ENCODE peak calls at places on chromosome 7, in seven cellular contexts. W is GM12865; X is Caco-2; Z is skeletal muscle cell; R is CD8-positive, alpha-beta memory T cell; P is left lung; M is IMR-90. H is an unnamed sample.

GRCh38 chr7:129906700-129907099 is 46.1 kb downstream of the UBE2H start:
- DNase-seq in W (no peak), X (peak), Z (no peak), R (peak), P (no peak), M (no peak), H (no peak)

GRCh38 chr7:96996111-96996936 is 9.0 kb upstream of the DLX6 start:
- DNase-seq in W (no peak), X (no peak), Z (no peak), R (no peak), P (no peak), M (no peak), H (no peak)

GRCh38 chr7:137930616-137931015 is 71.3 kb downstream of the CREB3L2 start:
- DNase-seq in W (no peak), X (no peak), Z (peak), R (no peak), P (no peak), M (peak), H (no peak)

GRCh38 chr7:100574362-100575205 is 884 bp upstream of the SAP25 start:
- DNase-seq in W (no peak), X (no peak), Z (no peak), R (no peak), P (no peak), M (no peak), H (no peak)

GRCh38 chr7:142181966-142182365 is 70.4 kb downstream of the MGAM2 start:
- DNase-seq in W (no peak), X (no peak), Z (no peak), R (no peak), P (no peak), M (no peak), H (no peak)

GRCh38 chr7:142562688-142563087 is 186.6 kb upstream of the PRSS1 start:
- DNase-seq in W (no peak), X (no peak), Z (no peak), R (no peak), P (no peak), M (no peak), H (no peak)

GRCh38 chr7:49023345-49024330 is 99.3 kb downstream of the CDC14C start:
- DNase-seq in W (no peak), X (no peak), Z (no peak), R (no peak), P (no peak), M (no peak), H (no peak)

GRCh38 chr7:149454750-149455149 is 6.1 kb downstream of the ZNF777 start:
- DNase-seq in W (no peak), X (no peak), Z (no peak), R (no peak), P (no peak), M (no peak), H (no peak)

GRCh38 chr7:74173074-74173473 is 1.1 kb upstream of the EIF4H start:
- DNase-seq in W (peak), X (peak), Z (no peak), R (no peak), P (peak), M (no peak), H (no peak)

GRCh38 chr7:18210788-18211187 is 183.1 kb upstream of the PRPS1L1 start:
- DNase-seq in W (no peak), X (no peak), Z (no peak), R (no peak), P (no peak), M (no peak), H (no peak)

DNA sequence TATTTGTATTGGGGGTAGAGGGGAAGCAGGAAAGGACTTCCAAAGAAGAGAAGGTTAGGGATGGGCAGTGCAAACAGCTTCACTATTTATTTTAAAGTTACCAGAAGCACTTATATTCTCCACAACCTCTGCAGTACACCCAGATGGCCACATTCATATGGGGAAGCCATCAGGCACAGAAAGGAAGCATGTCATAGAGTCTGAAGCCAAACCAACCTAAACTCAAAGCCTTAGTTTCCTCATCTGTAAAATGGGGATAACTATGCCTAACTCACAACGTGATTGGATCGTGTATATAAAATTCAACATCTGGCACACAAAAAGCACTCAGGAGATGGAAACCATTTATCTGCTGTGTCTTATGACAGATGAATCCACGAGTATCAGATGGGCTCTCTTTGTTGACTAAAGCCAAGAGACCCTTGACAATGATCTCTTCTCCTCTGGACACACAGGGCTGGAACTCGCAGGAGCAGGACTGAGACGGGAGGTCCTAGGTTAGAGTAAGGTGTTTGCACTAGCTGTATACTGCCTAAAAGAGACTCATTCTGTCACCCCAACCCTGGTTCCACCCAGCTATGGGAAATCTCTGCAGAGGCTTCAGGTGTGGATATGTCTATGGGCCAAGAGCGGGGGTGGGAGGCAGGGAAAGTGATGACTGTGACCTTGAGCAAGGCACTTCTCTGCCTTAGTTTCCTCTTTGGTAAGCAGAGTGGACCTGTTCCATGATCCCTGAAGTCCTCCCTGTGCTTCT is 1.8 kb downstream of the KIAA1549 start:
- DNase-seq in W (peak), X (no peak), Z (no peak), R (no peak), P (no peak), M (peak), H (peak)
- H3K4me3 ChIP-seq in W (no peak), X (peak), Z (peak), R (no peak), P (no peak), M (no peak), H (peak)

GRCh38 chr7:93921190-93921585 is 347 bp upstream of the GNG11 start:
- DNase-seq in W (no peak), X (no peak), Z (no peak), R (no peak), P (no peak), M (no peak), H (no peak)
- H3K4me3 ChIP-seq in W (peak), X (no peak), Z (peak), R (no peak), P (peak), M (peak), H (no peak)

DNA sequence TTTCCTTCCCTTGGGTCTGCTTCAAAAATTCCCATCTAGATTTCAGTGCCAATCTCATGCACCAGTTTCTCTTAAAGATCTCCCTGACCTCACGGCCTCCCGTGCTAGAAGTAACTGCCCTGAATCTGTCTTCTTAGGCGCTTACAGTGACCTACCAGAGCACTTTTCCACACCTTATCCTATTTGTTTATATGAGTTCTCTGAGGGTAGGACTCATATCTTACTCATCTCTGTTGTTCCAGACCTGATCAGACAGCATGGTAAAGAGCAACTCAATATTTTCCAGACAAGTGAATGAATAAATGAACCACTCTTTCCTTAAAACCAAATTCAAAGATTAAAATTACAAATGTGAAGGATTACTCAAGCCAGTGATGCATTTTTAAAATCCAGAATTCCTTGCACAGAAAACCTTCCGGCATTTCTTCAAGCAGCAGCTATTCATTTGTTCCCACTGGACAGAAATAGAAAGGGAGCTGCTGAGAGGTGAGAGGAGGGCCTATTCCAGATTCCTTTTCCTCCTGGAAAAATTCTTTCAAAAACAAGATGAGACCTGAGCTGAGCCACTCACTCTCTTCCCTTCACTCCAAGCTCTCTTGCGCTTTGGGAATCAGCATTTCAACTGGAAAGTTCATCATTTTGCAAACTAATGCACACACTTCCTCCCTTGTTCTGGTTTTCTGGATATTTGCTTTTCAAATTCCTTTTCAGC is 94.6 kb downstream of the ELMO1 start:
- DNase-seq in W (no peak), X (no peak), Z (no peak), R (no peak), P (no peak), M (no peak), H (no peak)
- H3K4me3 ChIP-seq in W (no peak), X (no peak), Z (no peak), R (peak), P (no peak), M (no peak), H (peak)

GRCh38 chr7:81884817-81885216 is 115.0 kb upstream of the HGF start:
- DNase-seq in W (no peak), X (no peak), Z (no peak), R (no peak), P (no peak), M (no peak), H (peak)

GRCh38 chr7:81883801-81884393 is 114.0 kb upstream of the HGF start:
- DNase-seq in W (peak), X (no peak), Z (no peak), R (no peak), P (no peak), M (no peak), H (no peak)

GRCh38 chr7:81887691-81888090 is 117.8 kb upstream of the HGF start:
- DNase-seq in W (peak), X (no peak), Z (no peak), R (no peak), P (no peak), M (no peak), H (peak)

GRCh38 chr7:81887098-81887497 is 117.3 kb upstream of the HGF start:
- DNase-seq in W (peak), X (no peak), Z (no peak), R (no peak), P (no peak), M (peak), H (peak)

DNA sequence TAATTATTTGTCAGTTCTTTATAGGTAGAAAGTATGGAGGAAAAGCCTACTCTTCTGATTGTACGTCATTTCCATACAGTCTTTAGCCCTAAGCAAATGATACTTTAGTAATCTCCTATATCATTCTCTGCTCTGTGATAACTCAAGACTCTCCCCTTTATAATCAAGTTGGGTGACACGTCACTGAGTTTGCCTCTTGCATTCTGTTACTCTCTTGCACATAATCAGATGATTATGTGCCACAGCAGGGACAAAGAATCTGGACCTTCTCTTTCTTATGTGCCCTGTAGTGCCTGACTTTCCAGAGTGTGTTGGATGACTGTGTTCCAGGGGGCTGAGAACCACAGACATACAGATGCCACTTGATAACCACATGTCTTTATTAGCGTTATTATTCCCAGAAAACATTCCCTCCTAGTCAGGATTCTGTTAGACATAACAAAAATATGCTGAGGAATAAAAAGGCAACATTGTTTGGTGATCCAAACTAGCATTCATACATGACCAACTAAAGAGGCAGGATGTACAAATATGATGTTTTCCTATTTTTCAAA is 116.4 kb upstream of the HGF start:
- DNase-seq in W (no peak), X (no peak), Z (no peak), R (no peak), P (no peak), M (no peak), H (no peak)
- H3K4me3 ChIP-seq in W (no peak), X (no peak), Z (no peak), R (no peak), P (no peak), M (no peak), H (no peak)

DNA sequence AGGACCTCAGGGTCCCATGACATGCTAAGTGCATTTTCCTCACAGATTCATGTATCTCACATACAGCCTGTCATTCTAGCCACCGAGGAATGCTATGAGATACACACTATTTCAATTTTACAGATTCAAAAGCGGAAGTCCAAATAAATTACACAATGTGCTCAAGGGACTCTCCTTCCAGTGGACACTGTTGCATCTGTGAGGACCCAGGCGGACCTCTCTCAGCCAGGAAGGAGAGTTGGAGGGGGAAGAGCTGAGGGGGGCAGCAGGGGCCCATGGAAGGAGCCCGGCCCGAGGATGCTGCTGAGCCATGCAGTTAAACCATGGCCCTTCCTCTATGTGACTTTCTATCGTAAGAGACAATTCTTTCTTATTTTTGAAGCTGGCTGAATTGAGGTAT is 93.6 kb downstream of the VOPP1 start:
- DNase-seq in W (no peak), X (no peak), Z (no peak), R (no peak), P (peak), M (no peak), H (no peak)
- H3K4me3 ChIP-seq in W (no peak), X (no peak), Z (no peak), R (no peak), P (no peak), M (no peak), H (no peak)